ENCODE peak calls at places on chromosome 10, in four cellular contexts. D is fibroblast of lung; Q is effector memory CD4-positive, alpha-beta T cell; U is tibial artery. E is an unnamed sample.

GRCh38 chr10:75762436-75762802 is 331.0 kb downstream of the LRMDA start:
- DNase-seq in D (no peak), Q (no peak), U (no peak), E (no peak)

GRCh38 chr10:93436577-93436976 is 45.6 kb downstream of the MYOF start:
- DNase-seq in D (peak; percentile 99), Q (no peak), U (peak; percentile 82), E (no peak)

GRCh38 chr10:95531994-95532399 is 29.2 kb downstream of the SORBS1 start:
- DNase-seq in D (no peak), Q (no peak), U (no peak), E (no peak)

GRCh38 chr10:535051-535450 is 154.4 kb downstream of the DIP2C start:
- DNase-seq in D (no peak), Q (no peak), U (no peak), E (no peak)

GRCh38 chr10:124641282-124642075 is 102.7 kb downstream of the FAM53B start:
- DNase-seq in D (peak; percentile 66), Q (no peak), U (no peak), E (no peak)

GRCh38 chr10:13837966-13838365 is 251.2 kb downstream of the PRPF18 start:
- DNase-seq in D (no peak), Q (no peak), U (no peak), E (no peak)

GRCh38 chr10:78267070-78267469 is 233.4 kb downstream of the RPS24 start:
- DNase-seq in D (peak; percentile 46), Q (no peak), U (no peak), E (no peak)

GRCh38 chr10:92965314-92965713 is 95.3 kb upstream of the CYP26C1 start:
- DNase-seq in D (peak; percentile 80), Q (no peak), U (no peak), E (peak; percentile 7)

GRCh38 chr10:116892873-116893685 is 43.8 kb downstream of the ENO4 start:
- DNase-seq in D (peak; percentile 4), Q (no peak), U (no peak), E (no peak)

GRCh38 chr10:3471927-3472704 is 299.5 kb upstream of the PITRM1 start:
- DNase-seq in D (no peak), Q (no peak), U (no peak), E (no peak)

GRCh38 chr10:48604408-48605263 is at the start of gene ARHGAP22:
- DNase-seq in D (peak; percentile 35), Q (no peak), U (peak; percentile 65), E (no peak)

GRCh38 chr10:33421789-33422188 is 87.3 kb upstream of the NRP1 start:
- DNase-seq in D (peak; percentile 93), Q (no peak), U (peak; percentile 48), E (no peak)

GRCh38 chr10:71243756-71244637 is 31.6 kb downstream of the UNC5B start:
- DNase-seq in D (peak; percentile 60), Q (no peak), U (no peak), E (no peak)

GRCh38 chr10:23079700-23080099 is 15.7 kb upstream of the MSRB2 start:
- DNase-seq in D (no peak), Q (no peak), U (no peak), E (no peak)

GRCh38 chr10:11148638-11149037 is 131.0 kb downstream of the CELF2 start:
- DNase-seq in D (no peak), Q (no peak), U (no peak), E (no peak)

GRCh38 chr10:7258948-7259523 is 151.8 kb downstream of the SFMBT2 start:
- DNase-seq in D (no peak), Q (no peak), U (no peak), E (no peak)

GRCh38 chr10:49071221-49071761 is 44.0 kb downstream of the VSTM4 start:
- DNase-seq in D (no peak), Q (no peak), U (no peak), E (no peak)

GRCh38 chr10:119640875-119641526 is 10.2 kb upstream of the BAG3 start:
- DNase-seq in D (no peak), Q (no peak), U (no peak), E (no peak)

GRCh38 chr10:110237894-110238480 is 30.6 kb downstream of the MXI1 start:
- DNase-seq in D (no peak), Q (no peak), U (no peak), E (no peak)

GRCh38 chr10:117699436-117700075 is 157.0 kb downstream of the EMX2 start:
- DNase-seq in D (no peak), Q (no peak), U (no peak), E (no peak)

GRCh38 chr10:70478191-70479160 is at the start of gene PALD1:
- DNase-seq in D (peak; percentile 33), Q (no peak), U (peak; percentile 77), E (no peak)

GRCh38 chr10:104297697-104298660 is 29.0 kb downstream of the GSTO2 start:
- DNase-seq in D (peak; percentile 75), Q (no peak), U (no peak), E (no peak)

GRCh38 chr10:98269435-98269912 is 1.5 kb upstream of the LOXL4 start:
- DNase-seq in D (peak; percentile 69), Q (no peak), U (peak; percentile 84), E (no peak)

GRCh38 chr10:12499066-12499465 is 149.7 kb downstream of the CAMK1D start:
- DNase-seq in D (no peak), Q (no peak), U (peak; percentile 1), E (no peak)

GRCh38 chr10:25493122-25493893 is 318.5 kb downstream of the GPR158 start:
- DNase-seq in D (peak; percentile 66), Q (no peak), U (no peak), E (no peak)

GRCh38 chr10:106399112-106399511 is 765.4 kb downstream of the SORCS1 start:
- DNase-seq in D (no peak), Q (no peak), U (no peak), E (no peak)

GRCh38 chr10:89838002-89838615 is 136.7 kb downstream of the KIF20B start:
- DNase-seq in D (peak; percentile 8), Q (no peak), U (no peak), E (no peak)
- H3K4me3 ChIP-seq in D (no peak overlapping the region), Q (peak overlapping the region; percentile 67), U (peak overlapping the region; percentile 52), E (peak overlapping the region; percentile 47)

GRCh38 chr10:73873843-73874215 is 526 bp downstream of the CAMK2G start:
- DNase-seq in D (no peak), Q (no peak), U (no peak), E (no peak)
- H3K4me3 ChIP-seq in D (peak overlapping the region; percentile 31), Q (peak overlapping the region; percentile 67), U (peak overlapping the region; percentile 81), E (peak overlapping the region; percentile 63)

GRCh38 chr10:1538121-1538520 is 199.2 kb downstream of the ADARB2 start:
- DNase-seq in D (no peak), Q (no peak), U (no peak), E (no peak)
- H3K4me3 ChIP-seq in D (no peak overlapping the region), Q (no peak overlapping the region), U (no peak overlapping the region), E (no peak overlapping the region)

GRCh38 chr10:86365346-86366032 is 1.1 kb downstream of the GRID1 start:
- DNase-seq in D (no peak), Q (no peak), U (peak; percentile 21), E (no peak)

GRCh38 chr10:86364551-86365345 is 1.8 kb downstream of the GRID1 start:
- DNase-seq in D (no peak), Q (no peak), U (peak; percentile 18), E (no peak)

GRCh38 chr10:86367339-86367951 is 850 bp upstream of the GRID1 start:
- DNase-seq in D (no peak), Q (no peak), U (peak; percentile 22), E (no peak)

GRCh38 chr10:86366902-86367338 is 325 bp upstream of the GRID1 start:
- DNase-seq in D (no peak), Q (no peak), U (peak; percentile 18), E (no peak)

GRCh38 chr10:86366033-86366901 is at the start of gene GRID1:
- DNase-seq in D (no peak), Q (no peak), U (peak; percentile 26), E (no peak)
- H3K4me3 ChIP-seq in D (no peak within 1 kb of the TSS), Q (peak within 1 kb of the TSS; percentile 48), U (peak within 1 kb of the TSS; percentile 54), E (no peak within 1 kb of the TSS)

GRCh38 chr10:114525368-114525949 is 121.2 kb upstream of the AFAP1L2 start:
- DNase-seq in D (no peak), Q (no peak), U (no peak), E (no peak)
- H3K4me3 ChIP-seq in D (no peak overlapping the region), Q (peak overlapping the region; percentile 54), U (peak overlapping the region; percentile 41), E (peak overlapping the region; percentile 65)